ENCODE peak calls at places on chromosomes 11 and 22, in five cellular contexts. One of them, this sample, is unnamed.

GRCh38 chr11:76234704-76235232 is 28.5 kb upstream of the WNT11 start:
- DNase-seq in IMR-90: no peak
- DNase-seq in mammary epithelial cell: no peak
- DNase-seq in PC-3: no peak
- DNase-seq in neural progenitor cell: no peak
- DNase-seq in this sample: no peak

GRCh38 chr11:100756556-100756955 is 69.5 kb downstream of the ARHGAP42 start:
- DNase-seq in IMR-90: no peak
- DNase-seq in mammary epithelial cell: no peak
- DNase-seq in PC-3: no peak
- DNase-seq in neural progenitor cell: no peak
- DNase-seq in this sample: no peak

GRCh38 chr22:29633514-29634312 is 30.3 kb downstream of the NF2 start:
- DNase-seq in IMR-90: peak
- DNase-seq in PC-3: peak
- DNase-seq in neural progenitor cell: no peak
- DNase-seq in mammary epithelial cell: no peak
- DNase-seq in this sample: no peak

GRCh38 chr11:20564811-20565210 is 34.6 kb upstream of the SLC6A5 start:
- DNase-seq in IMR-90: no peak
- DNase-seq in neural progenitor cell: no peak
- DNase-seq in PC-3: no peak
- DNase-seq in mammary epithelial cell: no peak
- DNase-seq in this sample: no peak

GRCh38 chr22:30979932-30980331 is 10.9 kb downstream of the TUG1 start:
- DNase-seq in neural progenitor cell: no peak
- DNase-seq in mammary epithelial cell: no peak
- DNase-seq in PC-3: no peak
- DNase-seq in IMR-90: no peak
- DNase-seq in this sample: peak

GRCh38 chr11:38315151-38315550 is 1717.1 kb upstream of the RAG2 start:
- DNase-seq in mammary epithelial cell: peak
- DNase-seq in IMR-90: no peak
- DNase-seq in PC-3: peak
- DNase-seq in neural progenitor cell: no peak
- DNase-seq in this sample: no peak

GRCh38 chr11:106398396-106399074 is 321.1 kb downstream of the AASDHPPT start:
- DNase-seq in mammary epithelial cell: no peak
- DNase-seq in PC-3: peak
- DNase-seq in neural progenitor cell: no peak
- DNase-seq in IMR-90: peak
- DNase-seq in this sample: no peak

GRCh38 chr22:19812910-19813309 is 41.8 kb downstream of the GNB1L start:
- DNase-seq in IMR-90: no peak
- DNase-seq in PC-3: no peak
- DNase-seq in mammary epithelial cell: no peak
- DNase-seq in neural progenitor cell: no peak
- DNase-seq in this sample: peak

GRCh38 chr11:44579172-44579804 is 13.8 kb downstream of the CD82 start:
- DNase-seq in IMR-90: no peak
- DNase-seq in mammary epithelial cell: no peak
- DNase-seq in neural progenitor cell: no peak
- DNase-seq in PC-3: no peak
- DNase-seq in this sample: no peak

GRCh38 chr22:38049812-38050619 is 7.2 kb upstream of the PICK1 start:
- DNase-seq in IMR-90: no peak
- DNase-seq in neural progenitor cell: no peak
- DNase-seq in PC-3: no peak
- DNase-seq in mammary epithelial cell: no peak
- DNase-seq in this sample: no peak

GRCh38 chr11:113806403-113806802 is 26.8 kb downstream of the CLDN25 start:
- DNase-seq in neural progenitor cell: peak
- DNase-seq in PC-3: peak
- DNase-seq in IMR-90: peak
- DNase-seq in mammary epithelial cell: peak
- DNase-seq in this sample: peak

GRCh38 chr11:6406370-6406769 is 12.5 kb downstream of the APBB1 start:
- DNase-seq in neural progenitor cell: no peak
- DNase-seq in IMR-90: no peak
- DNase-seq in mammary epithelial cell: no peak
- DNase-seq in PC-3: no peak
- DNase-seq in this sample: no peak

GRCh38 chr11:35367491-35367890 is 51.9 kb downstream of the SLC1A2 start:
- DNase-seq in mammary epithelial cell: no peak
- DNase-seq in PC-3: peak
- DNase-seq in neural progenitor cell: no peak
- DNase-seq in IMR-90: peak
- DNase-seq in this sample: no peak

GRCh38 chr22:27107824-27108223 is 450.4 kb downstream of the MIAT start:
- DNase-seq in mammary epithelial cell: peak
- DNase-seq in IMR-90: peak
- DNase-seq in neural progenitor cell: no peak
- DNase-seq in PC-3: peak
- DNase-seq in this sample: peak

DNA sequence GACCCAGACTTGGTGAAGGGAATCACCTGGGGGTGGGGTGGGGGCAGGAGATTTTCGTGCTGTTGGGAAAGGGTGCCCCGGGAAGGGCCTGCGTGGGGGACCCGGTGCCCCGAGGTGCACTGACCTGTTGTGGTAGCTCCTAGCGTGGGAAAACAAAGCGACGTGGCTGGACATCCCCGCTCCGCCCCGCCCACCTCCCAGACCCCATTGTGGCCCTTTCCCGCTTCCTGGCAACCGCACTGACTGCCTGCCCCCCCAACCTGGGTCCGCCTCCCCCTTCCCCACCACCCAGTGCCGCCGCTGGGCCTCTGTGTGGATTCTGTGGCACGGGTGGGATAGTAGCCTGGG is 2.5 kb upstream of the TYMP start:
- DNase-seq in IMR-90: no peak
- DNase-seq in neural progenitor cell: peak
- DNase-seq in mammary epithelial cell: no peak
- DNase-seq in PC-3: no peak
- DNase-seq in this sample: no peak
- H3K9ac ChIP-seq in IMR-90: peak
- H3K9ac ChIP-seq in neural progenitor cell: no peak
- H3K9ac ChIP-seq in mammary epithelial cell: no peak
- H3K9ac ChIP-seq in PC-3: peak
- H3K9ac ChIP-seq in this sample: no peak

GRCh38 chr11:64874308-64874707 is 4.1 kb downstream of the EHD1 start:
- DNase-seq in neural progenitor cell: no peak
- DNase-seq in PC-3: no peak
- DNase-seq in mammary epithelial cell: peak
- DNase-seq in IMR-90: peak
- DNase-seq in this sample: no peak

GRCh38 chr11:64870893-64871849 is 7.2 kb downstream of the EHD1 start:
- DNase-seq in IMR-90: no peak
- DNase-seq in PC-3: no peak
- DNase-seq in neural progenitor cell: no peak
- DNase-seq in mammary epithelial cell: no peak
- DNase-seq in this sample: no peak

GRCh38 chr11:64870176-64870892 is 8.1 kb downstream of the EHD1 start:
- DNase-seq in IMR-90: peak
- DNase-seq in PC-3: peak
- DNase-seq in neural progenitor cell: peak
- DNase-seq in mammary epithelial cell: peak
- DNase-seq in this sample: peak

GRCh38 chr11:64874841-64875240 is 3.6 kb downstream of the EHD1 start:
- DNase-seq in mammary epithelial cell: no peak
- DNase-seq in IMR-90: no peak
- DNase-seq in neural progenitor cell: peak
- DNase-seq in PC-3: no peak
- DNase-seq in this sample: no peak

GRCh38 chr11:64872790-64873488 is 5.5 kb downstream of the EHD1 start:
- DNase-seq in PC-3: no peak
- DNase-seq in neural progenitor cell: no peak
- DNase-seq in mammary epithelial cell: no peak
- DNase-seq in IMR-90: no peak
- DNase-seq in this sample: no peak
- TF ChIP-seq CTCF in PC-3: no peak
- TF ChIP-seq CTCF in neural progenitor cell: no peak
- TF ChIP-seq CTCF in mammary epithelial cell: no peak
- TF ChIP-seq CTCF in IMR-90: no peak
- TF ChIP-seq CTCF in this sample: no peak

GRCh38 chr11:129960216-129961214 is 42.1 kb downstream of the PRDM10 start:
- DNase-seq in mammary epithelial cell: peak
- DNase-seq in IMR-90: peak
- DNase-seq in PC-3: peak
- DNase-seq in neural progenitor cell: no peak
- DNase-seq in this sample: no peak

GRCh38 chr11:129965248-129965647 is 37.4 kb downstream of the PRDM10 start:
- DNase-seq in IMR-90: no peak
- DNase-seq in neural progenitor cell: no peak
- DNase-seq in PC-3: no peak
- DNase-seq in mammary epithelial cell: no peak
- DNase-seq in this sample: no peak

GRCh38 chr11:129955282-129955681 is 47.4 kb downstream of the PRDM10 start:
- DNase-seq in mammary epithelial cell: no peak
- DNase-seq in neural progenitor cell: no peak
- DNase-seq in IMR-90: no peak
- DNase-seq in PC-3: no peak
- DNase-seq in this sample: no peak

GRCh38 chr11:129959687-129960086 is 42.9 kb downstream of the PRDM10 start:
- DNase-seq in PC-3: no peak
- DNase-seq in mammary epithelial cell: no peak
- DNase-seq in neural progenitor cell: no peak
- DNase-seq in IMR-90: no peak
- DNase-seq in this sample: no peak
- H3K9ac ChIP-seq in PC-3: no peak
- H3K9ac ChIP-seq in mammary epithelial cell: no peak
- H3K9ac ChIP-seq in neural progenitor cell: no peak
- H3K9ac ChIP-seq in IMR-90: no peak
- H3K9ac ChIP-seq in this sample: no peak

GRCh38 chr11:10930224-10930960 is 72.5 kb upstream of the ZBED5 start:
- DNase-seq in neural progenitor cell: no peak
- DNase-seq in mammary epithelial cell: peak
- DNase-seq in PC-3: peak
- DNase-seq in IMR-90: peak
- DNase-seq in this sample: no peak
- TF ChIP-seq CTCF in neural progenitor cell: no peak
- TF ChIP-seq CTCF in mammary epithelial cell: no peak
- TF ChIP-seq CTCF in PC-3: no peak
- TF ChIP-seq CTCF in IMR-90: no peak
- TF ChIP-seq CTCF in this sample: no peak

DNA sequence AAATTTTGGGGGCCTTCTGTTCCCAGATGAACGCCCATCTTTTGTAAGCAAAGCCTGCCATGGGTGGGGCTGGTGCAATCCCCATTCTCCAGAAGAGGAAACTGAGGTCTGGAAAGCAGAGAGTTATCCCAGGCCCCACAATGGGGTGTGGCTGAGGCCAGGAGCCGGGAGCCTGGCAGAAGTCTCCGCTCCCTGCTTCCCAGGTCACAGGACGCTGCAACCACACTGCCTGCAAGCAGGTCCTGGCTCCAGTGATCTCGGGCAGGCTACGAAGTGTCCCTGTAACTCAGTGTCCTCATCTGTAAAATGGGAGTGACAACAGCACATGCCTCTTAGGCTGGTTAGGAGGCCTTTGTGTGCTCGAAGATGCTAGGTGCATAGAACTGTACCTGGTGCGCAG is 1.7 kb downstream of the PLCB3 start:
- DNase-seq in mammary epithelial cell: no peak
- DNase-seq in PC-3: no peak
- DNase-seq in IMR-90: no peak
- DNase-seq in neural progenitor cell: no peak
- DNase-seq in this sample: no peak
- H3K9ac ChIP-seq in mammary epithelial cell: no peak
- H3K9ac ChIP-seq in PC-3: no peak
- H3K9ac ChIP-seq in IMR-90: peak
- H3K9ac ChIP-seq in neural progenitor cell: no peak
- H3K9ac ChIP-seq in this sample: no peak